ENCODE peak calls at places on chromosomes 5 and 9, in ten cellular contexts. V is body of pancreas; X is effector memory CD4-positive, alpha-beta T cell; W is GM23248; E is small intestine; M is Panc1; S is aorta; A is A673; R is Peyer's patch; N is left lung. J is an unnamed sample.
A peak's percentile ranks its signal among the peaks of the same experiment; 100 is the strongest.

GRCh38 chr9:12464910-12465512 is 228.2 kb upstream of the TYRP1 start:
- DNase-seq in V (no peak), X (no peak), W (peak; percentile 40), E (peak; percentile 5), M (no peak), S (no peak), A (peak; percentile 55), R (no peak), N (no peak), J (no peak)

GRCh38 chr9:134198771-134199170 is 34.4 kb upstream of the RNU6ATAC start:
- DNase-seq in V (no peak), X (no peak), W (no peak), E (no peak), M (no peak), S (no peak), A (no peak), R (no peak), N (no peak), J (no peak)

GRCh38 chr9:272251-273213 is 57.9 kb downstream of the DOCK8 start:
- DNase-seq in V (no peak), X (peak; percentile 64), W (no peak), E (peak; percentile 62), M (no peak), S (peak; percentile 56), A (no peak), R (peak; percentile 88), N (peak; percentile 60), J (peak; percentile 68)

GRCh38 chr5:112682621-112683061 is 55.0 kb upstream of the APC start:
- DNase-seq in V (no peak), X (no peak), W (peak; percentile 83), E (no peak), M (no peak), S (no peak), A (no peak), R (no peak), N (no peak), J (no peak)

GRCh38 chr9:4077499-4078102 is 222.3 kb downstream of the GLIS3 start:
- DNase-seq in V (peak; percentile 45), X (no peak), W (peak; percentile 88), E (peak; percentile 65), M (peak; percentile 1), S (peak; percentile 92), A (peak; percentile 81), R (peak; percentile 89), N (peak; percentile 76), J (no peak)

GRCh38 chr9:127523312-127523851 is 72.1 kb downstream of the LRSAM1 start:
- DNase-seq in V (peak; percentile 57), X (no peak), W (peak; percentile 49), E (peak; percentile 56), M (no peak), S (no peak), A (peak; percentile 52), R (no peak), N (no peak), J (no peak)

GRCh38 chr5:153798830-153799229 is 239.9 kb downstream of the FAM114A2 start:
- DNase-seq in V (no peak), X (no peak), W (no peak), E (no peak), M (no peak), S (no peak), A (no peak), R (no peak), N (no peak), J (no peak)

GRCh38 chr5:33850100-33850594 is 41.6 kb downstream of the ADAMTS12 start:
- DNase-seq in V (no peak), X (no peak), W (peak; percentile 64), E (no peak), M (no peak), S (no peak), A (no peak), R (peak; percentile 46), N (no peak), J (no peak)

GRCh38 chr9:104780796-104781395 is 17.0 kb downstream of the NIPSNAP3B start:
- DNase-seq in V (no peak), X (no peak), W (peak; percentile 74), E (peak; percentile 13), M (no peak), S (no peak), A (peak; percentile 44), R (no peak), N (no peak), J (no peak)

GRCh38 chr5:67815455-67816391 is 399.8 kb upstream of the PIK3R1 start:
- DNase-seq in V (peak; percentile 40), X (no peak), W (peak; percentile 60), E (no peak), M (no peak), S (no peak), A (no peak), R (no peak), N (no peak), J (no peak)

GRCh38 chr9:107422189-107422802 is 67.3 kb downstream of the KLF4 start:
- DNase-seq in V (peak; percentile 65), X (no peak), W (peak; percentile 85), E (peak; percentile 78), M (no peak), S (peak; percentile 81), A (peak; percentile 82), R (peak; percentile 79), N (peak; percentile 71), J (peak; percentile 31)

GRCh38 chr5:135718151-135718550 is 116.3 kb upstream of the SLC25A48 start:
- DNase-seq in V (no peak), X (no peak), W (peak; percentile 80), E (no peak), M (no peak), S (no peak), A (no peak), R (no peak), N (no peak), J (no peak)

GRCh38 chr9:89022071-89022721 is 30.9 kb downstream of the S1PR3 start:
- DNase-seq in V (no peak), X (no peak), W (peak; percentile 33), E (no peak), M (no peak), S (no peak), A (no peak), R (no peak), N (peak; percentile 87), J (no peak)

GRCh38 chr9:130885422-130886375 is 10.9 kb downstream of the QRFP start:
- DNase-seq in V (no peak), X (no peak), W (no peak), E (no peak), M (no peak), S (no peak), A (no peak), R (no peak), N (no peak), J (no peak)

GRCh38 chr9:33320568-33321261 is 30.4 kb downstream of the NFX1 start:
- DNase-seq in V (no peak), X (no peak), W (peak; percentile 94), E (no peak), M (no peak), S (no peak), A (peak; percentile 73), R (no peak), N (no peak), J (no peak)
- H3K36me3 ChIP-seq in V (peaks cover 15% of the 10 kb centered on the region), X (peaks cover 67% of the 10 kb centered on the region), W (peaks cover 43% of the 10 kb centered on the region), E (peaks cover 22% of the 10 kb centered on the region), M (peaks cover 36% of the 10 kb centered on the region), S (peaks cover 15% of the 10 kb centered on the region), A (peaks cover 47% of the 10 kb centered on the region), R (no peaks in the 10 kb centered on the region), N (no peaks in the 10 kb centered on the region), J (peaks cover 87% of the 10 kb centered on the region)

GRCh38 chr9:101481296-101481695 is 45.7 kb upstream of the ALDOB start:
- DNase-seq in V (no peak), X (no peak), W (peak; percentile 11), E (peak; percentile 60), M (no peak), S (no peak), A (no peak), R (no peak), N (no peak), J (no peak)
- H3K4me1 ChIP-seq in V (peaks cover 39% of the 10 kb centered on the region), X (no peaks in the 10 kb centered on the region), W (peaks cover 16% of the 10 kb centered on the region), E (peaks cover 5% of the 10 kb centered on the region), M (peaks cover 6% of the 10 kb centered on the region), S (no peaks in the 10 kb centered on the region), A (no peaks in the 10 kb centered on the region), R (peaks cover 19% of the 10 kb centered on the region), N (no peaks in the 10 kb centered on the region), J (peaks cover 2% of the 10 kb centered on the region)

GRCh38 chr5:140469259-140469658 is 67.6 kb downstream of the ANKHD1 start:
- DNase-seq in V (no peak), X (no peak), W (no peak), E (no peak), M (no peak), S (no peak), A (no peak), R (no peak), N (no peak), J (no peak)
- H3K36me3 ChIP-seq in V (no peaks in the 10 kb centered on the region), X (peaks cover 28% of the 10 kb centered on the region), W (peaks cover 19% of the 10 kb centered on the region), E (peaks cover 4% of the 10 kb centered on the region), M (peaks cover 38% of the 10 kb centered on the region), S (no peaks in the 10 kb centered on the region), A (peaks cover 11% of the 10 kb centered on the region), R (no peaks in the 10 kb centered on the region), N (no peaks in the 10 kb centered on the region), J (peaks cover 58% of the 10 kb centered on the region)

GRCh38 chr9:65449423-65449822 is 164.4 kb upstream of the FOXD4L5 start:
- DNase-seq in V (no peak), X (no peak), W (no peak), E (no peak), M (no peak), S (no peak), A (no peak), R (peak; percentile 28), N (no peak), J (no peak)
- H3K4me1 ChIP-seq in V (no peaks in the 10 kb centered on the region), X (no peaks in the 10 kb centered on the region), W (no peaks in the 10 kb centered on the region), E (no peaks in the 10 kb centered on the region), M (no peaks in the 10 kb centered on the region), S (no peaks in the 10 kb centered on the region), A (no peaks in the 10 kb centered on the region), R (no peaks in the 10 kb centered on the region), N (no peaks in the 10 kb centered on the region), J (no peaks in the 10 kb centered on the region)

DNA sequence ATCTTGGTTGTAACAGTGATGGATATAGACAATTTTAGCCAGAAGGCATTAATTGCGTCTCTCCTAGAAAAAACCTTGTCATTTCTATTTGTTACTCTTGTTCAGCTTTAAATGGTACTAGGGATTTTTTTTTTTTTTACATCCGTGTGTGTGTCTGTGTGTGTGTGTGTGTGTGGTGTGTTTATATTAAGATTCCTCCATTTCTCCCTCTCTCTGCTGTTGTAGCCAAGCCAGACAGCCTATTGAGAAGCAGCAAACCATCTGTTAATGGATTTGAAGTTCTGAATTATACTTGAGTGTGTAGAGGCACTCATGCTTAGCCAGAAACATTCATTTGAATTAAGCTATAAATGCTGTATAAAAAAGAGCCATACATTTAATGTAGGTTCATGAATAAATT is 72.3 kb downstream of the SLF1 start:
- DNase-seq in V (no peak), X (no peak), W (no peak), E (no peak), M (no peak), S (no peak), A (peak; percentile 39), R (no peak), N (no peak), J (no peak)
- H3K36me3 ChIP-seq in V (no peaks in the 10 kb centered on the region), X (peaks cover 9% of the 10 kb centered on the region), W (no peaks in the 10 kb centered on the region), E (peaks cover 5% of the 10 kb centered on the region), M (peaks cover 6% of the 10 kb centered on the region), S (no peaks in the 10 kb centered on the region), A (peaks cover 19% of the 10 kb centered on the region), R (no peaks in the 10 kb centered on the region), N (peaks cover 2% of the 10 kb centered on the region), J (peaks cover 35% of the 10 kb centered on the region)

GRCh38 chr9:121750715-121751623 is 99.5 kb downstream of the DAB2IP start:
- DNase-seq in V (peak; percentile 51), X (no peak), W (no peak), E (peak; percentile 40), M (no peak), S (no peak), A (no peak), R (no peak), N (no peak), J (no peak)
- H3K4me1 ChIP-seq in V (peaks cover 91% of the 10 kb centered on the region), X (no peaks in the 10 kb centered on the region), W (peaks cover 14% of the 10 kb centered on the region), E (peaks cover 4% of the 10 kb centered on the region), M (peaks cover 26% of the 10 kb centered on the region), S (peaks cover 7% of the 10 kb centered on the region), A (no peaks in the 10 kb centered on the region), R (peaks cover 60% of the 10 kb centered on the region), N (no peaks in the 10 kb centered on the region), J (no peaks in the 10 kb centered on the region)